ENCODE peak calls at places on chromosomes 7 and 10, in ten cellular contexts. Z is T47D; I is EL; Q is endothelial cell; B is NCI-H2171; D is right atrium auricular region; J is SK-N-DZ; C is NCI-H2081; N is activated CD8-positive, alpha-beta memory T cell treated with anti-CD3 and anti-CD28 coated beads for 48 hours; X is nucleus accumbens. L is an unnamed sample.

GRCh38 chr10:37975407-37975991 is 948 bp downstream of the ZNF25 start:
- DNase-seq in Q (no peak), B (no peak), I (peak; percentile 14), X (no peak), N (no peak), Z (peak; percentile 9), D (no peak), J (peak; percentile 14), C (peak; percentile 2), L (peak; percentile 6)

GRCh38 chr7:2819161-2819953 is 24.8 kb downstream of the GNA12 start:
- DNase-seq in B (no peak), N (no peak), I (no peak), J (no peak), X (no peak), Q (no peak), D (no peak), C (no peak), Z (no peak), L (no peak)

GRCh38 chr10:3323865-3324498 is 151.4 kb upstream of the PITRM1 start:
- DNase-seq in D (no peak), J (no peak), B (no peak), Z (no peak), Q (no peak), C (no peak), X (no peak), N (no peak), I (peak; percentile 90), L (no peak)

GRCh38 chr7:41624818-41625217 is 78.1 kb downstream of the INHBA start:
- DNase-seq in X (no peak), J (no peak), Q (no peak), B (no peak), C (no peak), N (no peak), D (no peak), I (peak; percentile 20), Z (no peak), L (no peak)

GRCh38 chr10:48632166-48632565 is 27.3 kb upstream of the ARHGAP22 start:
- DNase-seq in Z (no peak), Q (no peak), J (no peak), D (no peak), X (no peak), N (no peak), C (no peak), B (no peak), I (no peak), L (no peak)

GRCh38 chr10:97771913-97772823 is at the start of gene SFRP5:
- DNase-seq in N (no peak), B (no peak), Z (no peak), I (no peak), Q (no peak), J (no peak), C (no peak), D (no peak), X (no peak), L (no peak)

GRCh38 chr7:12389089-12389700 is 14.5 kb downstream of the VWDE start:
- DNase-seq in D (no peak), J (peak; percentile 69), N (no peak), B (peak; percentile 64), I (peak; percentile 53), X (no peak), Z (peak; percentile 82), Q (peak; percentile 65), C (peak; percentile 89), L (peak; percentile 65)

GRCh38 chr10:69344591-69345244 is 66.4 kb downstream of the HK1 start:
- DNase-seq in Q (no peak), Z (no peak), C (peak; percentile 17), B (no peak), X (no peak), N (no peak), D (no peak), I (no peak), J (peak; percentile 12), L (no peak)

GRCh38 chr7:151062399-151063211 is 3.2 kb downstream of the SLC4A2 start:
- DNase-seq in I (peak; percentile 66), C (no peak), D (no peak), Z (no peak), B (no peak), N (no peak), Q (peak; percentile 67), X (no peak), J (peak; percentile 90), L (peak; percentile 96)

GRCh38 chr7:51318886-51319579 is 2.4 kb upstream of the COBL start:
- DNase-seq in Z (no peak), Q (no peak), J (no peak), C (no peak), X (no peak), I (no peak), B (no peak), N (no peak), D (no peak), L (peak; percentile 68)

GRCh38 chr7:133691727-133692450 is 435.3 kb upstream of the LRGUK start:
- DNase-seq in Z (no peak), B (no peak), Q (no peak), J (no peak), D (no peak), X (no peak), C (no peak), N (no peak), I (no peak), L (no peak)

GRCh38 chr7:150377116-150377979 is 1.8 kb upstream of the ZNF775 start:
- DNase-seq in I (no peak), D (no peak), X (no peak), N (no peak), J (no peak), C (peak; percentile 30), Z (no peak), Q (no peak), B (no peak), L (peak; percentile 47)

GRCh38 chr7:115357213-115357999 is 435.5 kb downstream of the MDFIC start:
- DNase-seq in D (no peak), J (no peak), Z (no peak), X (no peak), N (no peak), C (peak; percentile 36), I (peak; percentile 4), Q (no peak), B (no peak), L (no peak)

GRCh38 chr7:41972776-41973175 is 264.2 kb downstream of the GLI3 start:
- DNase-seq in N (no peak), Q (no peak), X (no peak), Z (no peak), B (no peak), C (no peak), I (no peak), J (no peak), D (no peak), L (no peak)

GRCh38 chr10:88989824-88990527 is 622 bp upstream of the FAS start:
- DNase-seq in J (no peak), N (no peak), Z (peak; percentile 37), C (no peak), X (no peak), Q (no peak), B (no peak), D (peak; percentile 77), I (peak; percentile 63), L (peak; percentile 3)

GRCh38 chr7:98641646-98642489 is 24.8 kb downstream of the NPTX2 start:
- DNase-seq in Q (peak; percentile 18), J (no peak), N (no peak), D (no peak), I (no peak), Z (no peak), X (no peak), C (no peak), B (no peak), L (no peak)

GRCh38 chr7:155466814-155467675 is 9.1 kb downstream of the EN2 start:
- DNase-seq in D (no peak), Z (no peak), B (no peak), I (no peak), J (no peak), X (no peak), C (peak; percentile 46), N (no peak), Q (peak; percentile 87), L (no peak)

GRCh38 chr7:100791881-100792666 is 35.2 kb downstream of the EPHB4 start:
- DNase-seq in I (no peak), Q (no peak), Z (no peak), D (no peak), J (no peak), B (no peak), X (no peak), N (no peak), C (no peak), L (peak; percentile 20)

GRCh38 chr10:131786756-131787605 is 113.8 kb upstream of the PPP2R2D start:
- DNase-seq in B (peak; percentile 6), D (no peak), J (peak; percentile 8), Q (peak; percentile 44), I (peak; percentile 7), C (peak; percentile 0), Z (peak; percentile 55), N (no peak), X (no peak), L (peak; percentile 41)

GRCh38 chr7:155375337-155376277 is 77.9 kb downstream of the INSIG1 start:
- DNase-seq in C (peak; percentile 26), X (no peak), D (no peak), N (no peak), Q (no peak), J (no peak), B (no peak), I (no peak), Z (no peak), L (no peak)

GRCh38 chr10:103812004-103812403 is 43.4 kb downstream of the SH3PXD2A start:
- DNase-seq in C (no peak), B (no peak), I (no peak), D (no peak), X (no peak), N (no peak), J (no peak), Q (no peak), Z (no peak), L (no peak)

GRCh38 chr10:77983384-77984341 is 45.7 kb downstream of the POLR3A start:
- DNase-seq in Q (no peak), D (no peak), J (no peak), X (no peak), N (no peak), B (no peak), I (peak; percentile 56), C (no peak), Z (no peak), L (no peak)

GRCh38 chr10:23060918-23061317 is 34.5 kb upstream of the MSRB2 start:
- DNase-seq in N (no peak), Q (no peak), D (no peak), J (no peak), C (no peak), Z (no peak), X (no peak), B (no peak), I (no peak), L (no peak)

GRCh38 chr7:22666732-22667131 is 60.3 kb upstream of the IL6 start:
- DNase-seq in N (no peak), B (no peak), X (no peak), D (no peak), I (peak; percentile 85), Q (no peak), J (no peak), Z (no peak), C (no peak), L (no peak)

GRCh38 chr7:135714534-135715009 is 13.4 kb downstream of the SLC13A4 start:
- DNase-seq in Q (no peak), B (no peak), C (no peak), D (no peak), I (peak; percentile 97), N (no peak), X (no peak), Z (peak; percentile 33), J (no peak), L (peak; percentile 58)

GRCh38 chr10:43250925-43251663 is 15.8 kb downstream of the RASGEF1A start:
- DNase-seq in I (no peak), Z (no peak), J (no peak), Q (no peak), D (peak; percentile 54), N (no peak), C (no peak), B (no peak), X (no peak), L (peak; percentile 34)

GRCh38 chr7:50782376-50783208 is at the start of gene GRB10:
- DNase-seq in Q (peak; percentile 36), J (peak; percentile 47), C (no peak), N (no peak), I (peak; percentile 27), B (no peak), X (peak; percentile 45), Z (peak; percentile 57), D (no peak), L (peak; percentile 50)

GRCh38 chr10:100655760-100656421 is 89.5 kb upstream of the PAX2 start:
- DNase-seq in J (no peak), X (no peak), B (no peak), I (no peak), N (no peak), D (no peak), C (no peak), Z (no peak), Q (no peak), L (no peak)